ENCODE peak calls at places on chromosomes 12 and 14, in seven cellular contexts. One of them, this sample, is unnamed.

GRCh38 chr12:44000309-44000952 is 164.6 kb downstream of the TMEM117 start:
- DNase-seq in posterior cingulate gyrus: no peak
- DNase-seq in cardiac fibroblast: peak
- DNase-seq in activated naive CD8-positive, alpha-beta T cell treated with anti-CD3 and anti-CD28 coated beads for 36 hours: peak
- DNase-seq in EH: peak
- DNase-seq in activated naive CD4-positive, alpha-beta T cell: no peak
- DNase-seq in AML-193: peak
- DNase-seq in this sample: peak

GRCh38 chr12:87365423-87365822 is 663.8 kb downstream of the C12orf50 start:
- DNase-seq in activated naive CD4-positive, alpha-beta T cell: no peak
- DNase-seq in EH: no peak
- DNase-seq in activated naive CD8-positive, alpha-beta T cell treated with anti-CD3 and anti-CD28 coated beads for 36 hours: no peak
- DNase-seq in posterior cingulate gyrus: no peak
- DNase-seq in AML-193: no peak
- DNase-seq in cardiac fibroblast: no peak
- DNase-seq in this sample: no peak

GRCh38 chr12:89211456-89211855 is 140.8 kb downstream of the DUSP6 start:
- DNase-seq in posterior cingulate gyrus: no peak
- DNase-seq in AML-193: no peak
- DNase-seq in activated naive CD4-positive, alpha-beta T cell: no peak
- DNase-seq in EH: peak
- DNase-seq in cardiac fibroblast: peak
- DNase-seq in activated naive CD8-positive, alpha-beta T cell treated with anti-CD3 and anti-CD28 coated beads for 36 hours: no peak
- DNase-seq in this sample: no peak

GRCh38 chr14:103561381-103562134 is 899 bp downstream of the BAG5 start:
- DNase-seq in activated naive CD4-positive, alpha-beta T cell: no peak
- DNase-seq in AML-193: peak
- DNase-seq in posterior cingulate gyrus: no peak
- DNase-seq in cardiac fibroblast: peak
- DNase-seq in EH: peak
- DNase-seq in activated naive CD8-positive, alpha-beta T cell treated with anti-CD3 and anti-CD28 coated beads for 36 hours: peak
- DNase-seq in this sample: peak

GRCh38 chr12:92961949-92962348 is 32.9 kb upstream of the EEA1 start:
- DNase-seq in AML-193: no peak
- DNase-seq in activated naive CD4-positive, alpha-beta T cell: no peak
- DNase-seq in activated naive CD8-positive, alpha-beta T cell treated with anti-CD3 and anti-CD28 coated beads for 36 hours: no peak
- DNase-seq in cardiac fibroblast: peak
- DNase-seq in posterior cingulate gyrus: no peak
- DNase-seq in EH: peak
- DNase-seq in this sample: no peak

GRCh38 chr14:35386673-35387125 is 17.9 kb downstream of the NFKBIA start:
- DNase-seq in AML-193: no peak
- DNase-seq in activated naive CD4-positive, alpha-beta T cell: no peak
- DNase-seq in EH: peak
- DNase-seq in posterior cingulate gyrus: no peak
- DNase-seq in activated naive CD8-positive, alpha-beta T cell treated with anti-CD3 and anti-CD28 coated beads for 36 hours: no peak
- DNase-seq in cardiac fibroblast: no peak
- DNase-seq in this sample: no peak

GRCh38 chr12:32399045-32399372 is 349 bp upstream of the FGD4 start:
- DNase-seq in posterior cingulate gyrus: no peak
- DNase-seq in activated naive CD8-positive, alpha-beta T cell treated with anti-CD3 and anti-CD28 coated beads for 36 hours: no peak
- DNase-seq in EH: no peak
- DNase-seq in AML-193: no peak
- DNase-seq in cardiac fibroblast: no peak
- DNase-seq in activated naive CD4-positive, alpha-beta T cell: no peak
- DNase-seq in this sample: no peak

GRCh38 chr12:124640096-124640495 is 72.7 kb upstream of the NCOR2 start:
- DNase-seq in cardiac fibroblast: peak
- DNase-seq in AML-193: peak
- DNase-seq in activated naive CD4-positive, alpha-beta T cell: no peak
- DNase-seq in posterior cingulate gyrus: no peak
- DNase-seq in activated naive CD8-positive, alpha-beta T cell treated with anti-CD3 and anti-CD28 coated beads for 36 hours: no peak
- DNase-seq in EH: peak
- DNase-seq in this sample: no peak

GRCh38 chr14:81303258-81303935 is 82.6 kb upstream of the GTF2A1 start:
- DNase-seq in activated naive CD8-positive, alpha-beta T cell treated with anti-CD3 and anti-CD28 coated beads for 36 hours: peak
- DNase-seq in cardiac fibroblast: no peak
- DNase-seq in posterior cingulate gyrus: no peak
- DNase-seq in activated naive CD4-positive, alpha-beta T cell: no peak
- DNase-seq in EH: no peak
- DNase-seq in AML-193: peak
- DNase-seq in this sample: peak

GRCh38 chr12:123822804-123823203 is 60.7 kb downstream of the DNAH10 start:
- DNase-seq in activated naive CD4-positive, alpha-beta T cell: no peak
- DNase-seq in activated naive CD8-positive, alpha-beta T cell treated with anti-CD3 and anti-CD28 coated beads for 36 hours: no peak
- DNase-seq in cardiac fibroblast: no peak
- DNase-seq in AML-193: no peak
- DNase-seq in EH: no peak
- DNase-seq in posterior cingulate gyrus: no peak
- DNase-seq in this sample: no peak

GRCh38 chr14:90599748-90600507 is 203.1 kb downstream of the CALM1 start:
- DNase-seq in EH: peak
- DNase-seq in posterior cingulate gyrus: no peak
- DNase-seq in AML-193: no peak
- DNase-seq in activated naive CD8-positive, alpha-beta T cell treated with anti-CD3 and anti-CD28 coated beads for 36 hours: no peak
- DNase-seq in cardiac fibroblast: peak
- DNase-seq in activated naive CD4-positive, alpha-beta T cell: no peak
- DNase-seq in this sample: no peak

GRCh38 chr14:24426912-24427536 is 2.4 kb downstream of the CBLN3 start:
- DNase-seq in cardiac fibroblast: no peak
- DNase-seq in activated naive CD8-positive, alpha-beta T cell treated with anti-CD3 and anti-CD28 coated beads for 36 hours: no peak
- DNase-seq in activated naive CD4-positive, alpha-beta T cell: peak
- DNase-seq in AML-193: no peak
- DNase-seq in posterior cingulate gyrus: no peak
- DNase-seq in EH: no peak
- DNase-seq in this sample: no peak

GRCh38 chr12:108373111-108373510 is 34.0 kb upstream of the CMKLR1 start:
- DNase-seq in EH: no peak
- DNase-seq in activated naive CD4-positive, alpha-beta T cell: no peak
- DNase-seq in AML-193: no peak
- DNase-seq in activated naive CD8-positive, alpha-beta T cell treated with anti-CD3 and anti-CD28 coated beads for 36 hours: no peak
- DNase-seq in posterior cingulate gyrus: no peak
- DNase-seq in cardiac fibroblast: no peak
- DNase-seq in this sample: no peak

GRCh38 chr14:65748796-65749195 is 336.3 kb downstream of the FUT8 start:
- DNase-seq in activated naive CD8-positive, alpha-beta T cell treated with anti-CD3 and anti-CD28 coated beads for 36 hours: no peak
- DNase-seq in posterior cingulate gyrus: no peak
- DNase-seq in EH: no peak
- DNase-seq in cardiac fibroblast: no peak
- DNase-seq in activated naive CD4-positive, alpha-beta T cell: no peak
- DNase-seq in AML-193: no peak
- DNase-seq in this sample: no peak

GRCh38 chr12:112798019-112798760 is 6.6 kb downstream of the RPH3A start:
- DNase-seq in cardiac fibroblast: no peak
- DNase-seq in EH: no peak
- DNase-seq in activated naive CD8-positive, alpha-beta T cell treated with anti-CD3 and anti-CD28 coated beads for 36 hours: no peak
- DNase-seq in activated naive CD4-positive, alpha-beta T cell: no peak
- DNase-seq in posterior cingulate gyrus: peak
- DNase-seq in AML-193: no peak
- DNase-seq in this sample: no peak

GRCh38 chr12:111904438-111904837 is 62.4 kb downstream of the MAPKAPK5 start:
- DNase-seq in AML-193: no peak
- DNase-seq in activated naive CD8-positive, alpha-beta T cell treated with anti-CD3 and anti-CD28 coated beads for 36 hours: no peak
- DNase-seq in cardiac fibroblast: no peak
- DNase-seq in activated naive CD4-positive, alpha-beta T cell: no peak
- DNase-seq in EH: no peak
- DNase-seq in posterior cingulate gyrus: no peak
- DNase-seq in this sample: no peak

GRCh38 chr14:104371917-104372316 is 207.6 kb upstream of the C14orf180 start:
- DNase-seq in activated naive CD8-positive, alpha-beta T cell treated with anti-CD3 and anti-CD28 coated beads for 36 hours: no peak
- DNase-seq in posterior cingulate gyrus: no peak
- DNase-seq in AML-193: no peak
- DNase-seq in cardiac fibroblast: no peak
- DNase-seq in EH: no peak
- DNase-seq in activated naive CD4-positive, alpha-beta T cell: no peak
- DNase-seq in this sample: no peak

GRCh38 chr14:104290756-104291122 is 152.4 kb downstream of the KIF26A start:
- DNase-seq in EH: no peak
- DNase-seq in AML-193: no peak
- DNase-seq in activated naive CD4-positive, alpha-beta T cell: no peak
- DNase-seq in posterior cingulate gyrus: peak
- DNase-seq in activated naive CD8-positive, alpha-beta T cell treated with anti-CD3 and anti-CD28 coated beads for 36 hours: no peak
- DNase-seq in cardiac fibroblast: no peak
- DNase-seq in this sample: no peak

GRCh38 chr12:117393656-117394055 is 32.2 kb upstream of the NOS1 start:
- DNase-seq in activated naive CD4-positive, alpha-beta T cell: no peak
- DNase-seq in posterior cingulate gyrus: no peak
- DNase-seq in cardiac fibroblast: no peak
- DNase-seq in AML-193: no peak
- DNase-seq in activated naive CD8-positive, alpha-beta T cell treated with anti-CD3 and anti-CD28 coated beads for 36 hours: no peak
- DNase-seq in EH: no peak
- DNase-seq in this sample: no peak

GRCh38 chr12:9662488-9662887 is 7.0 kb upstream of the CLEC2D start:
- DNase-seq in cardiac fibroblast: no peak
- DNase-seq in activated naive CD8-positive, alpha-beta T cell treated with anti-CD3 and anti-CD28 coated beads for 36 hours: no peak
- DNase-seq in posterior cingulate gyrus: no peak
- DNase-seq in EH: no peak
- DNase-seq in AML-193: no peak
- DNase-seq in activated naive CD4-positive, alpha-beta T cell: no peak
- DNase-seq in this sample: no peak

GRCh38 chr12:108333898-108334699 is 5.0 kb downstream of the CMKLR1 start:
- DNase-seq in posterior cingulate gyrus: no peak
- DNase-seq in cardiac fibroblast: peak
- DNase-seq in AML-193: no peak
- DNase-seq in EH: peak
- DNase-seq in activated naive CD8-positive, alpha-beta T cell treated with anti-CD3 and anti-CD28 coated beads for 36 hours: no peak
- DNase-seq in activated naive CD4-positive, alpha-beta T cell: no peak
- DNase-seq in this sample: no peak

GRCh38 chr12:99960312-99960711 is 24.4 kb downstream of the ANKS1B start:
- DNase-seq in posterior cingulate gyrus: no peak
- DNase-seq in EH: no peak
- DNase-seq in activated naive CD4-positive, alpha-beta T cell: no peak
- DNase-seq in activated naive CD8-positive, alpha-beta T cell treated with anti-CD3 and anti-CD28 coated beads for 36 hours: no peak
- DNase-seq in AML-193: no peak
- DNase-seq in cardiac fibroblast: peak
- DNase-seq in this sample: no peak

GRCh38 chr14:71720978-71721624 is 211.1 kb upstream of the RGS6 start:
- DNase-seq in AML-193: peak
- DNase-seq in activated naive CD4-positive, alpha-beta T cell: no peak
- DNase-seq in posterior cingulate gyrus: no peak
- DNase-seq in EH: peak
- DNase-seq in cardiac fibroblast: peak
- DNase-seq in activated naive CD8-positive, alpha-beta T cell treated with anti-CD3 and anti-CD28 coated beads for 36 hours: peak
- DNase-seq in this sample: peak

GRCh38 chr12:38906482-38907170 is 1.2 kb upstream of the CPNE8 start:
- DNase-seq in EH: peak
- DNase-seq in posterior cingulate gyrus: peak
- DNase-seq in cardiac fibroblast: peak
- DNase-seq in activated naive CD8-positive, alpha-beta T cell treated with anti-CD3 and anti-CD28 coated beads for 36 hours: peak
- DNase-seq in AML-193: no peak
- DNase-seq in activated naive CD4-positive, alpha-beta T cell: peak
- DNase-seq in this sample: peak

This sample was measured in stimulated activated naive CD8-positive, alpha-beta T cell treated with anti-CD3 and anti-CD28 coated beads, Interleukin-15, Interleukin-2, amounts not matched to agents 100 U/mL and 50 U/mL, for 24 hours.